ENCODE peak calls at places on chromosomes 1 and 21, in eight cellular contexts. One of them, this sample, is unnamed.

GRCh38 chr1:29752141-29752540 is 515.8 kb downstream of the PTPRU start:
- DNase-seq in BJ: no peak
- DNase-seq in WTC11: peak
- DNase-seq in GM23338: peak
- DNase-seq in nephron progenitor cell: peak
- DNase-seq in dorsolateral prefrontal cortex: no peak
- DNase-seq in heart left ventricle: no peak
- DNase-seq in fibroblast of mammary gland: no peak
- DNase-seq in this sample: peak

GRCh38 chr1:78617615-78618026 is 2.6 kb upstream of the IFI44L start:
- DNase-seq in BJ: peak
- DNase-seq in WTC11: peak
- DNase-seq in GM23338: peak
- DNase-seq in nephron progenitor cell: peak
- DNase-seq in dorsolateral prefrontal cortex: peak
- DNase-seq in heart left ventricle: peak
- DNase-seq in fibroblast of mammary gland: peak
- DNase-seq in this sample: no peak

GRCh38 chr1:180533571-180533987 is 25.2 kb upstream of the OVAAL start:
- DNase-seq in BJ: no peak
- DNase-seq in WTC11: peak
- DNase-seq in GM23338: peak
- DNase-seq in nephron progenitor cell: peak
- DNase-seq in dorsolateral prefrontal cortex: peak
- DNase-seq in heart left ventricle: peak
- DNase-seq in fibroblast of mammary gland: peak
- DNase-seq in this sample: no peak

GRCh38 chr1:178134061-178134460 is 40.2 kb downstream of the RASAL2 start:
- DNase-seq in BJ: no peak
- DNase-seq in WTC11: no peak
- DNase-seq in GM23338: no peak
- DNase-seq in nephron progenitor cell: no peak
- DNase-seq in dorsolateral prefrontal cortex: no peak
- DNase-seq in heart left ventricle: peak
- DNase-seq in fibroblast of mammary gland: peak
- DNase-seq in this sample: no peak

GRCh38 chr1:232897949-232898465 is 52.4 kb upstream of the NTPCR start:
- DNase-seq in BJ: no peak
- DNase-seq in WTC11: no peak
- DNase-seq in GM23338: no peak
- DNase-seq in nephron progenitor cell: no peak
- DNase-seq in dorsolateral prefrontal cortex: no peak
- DNase-seq in heart left ventricle: no peak
- DNase-seq in fibroblast of mammary gland: no peak
- DNase-seq in this sample: no peak

GRCh38 chr1:46653405-46653853 is 14.7 kb downstream of the ATPAF1 start:
- DNase-seq in BJ: peak
- DNase-seq in WTC11: no peak
- DNase-seq in GM23338: no peak
- DNase-seq in nephron progenitor cell: no peak
- DNase-seq in dorsolateral prefrontal cortex: no peak
- DNase-seq in heart left ventricle: no peak
- DNase-seq in fibroblast of mammary gland: peak
- DNase-seq in this sample: no peak

GRCh38 chr1:44200336-44200735 is 12.9 kb upstream of the DMAP1 start:
- DNase-seq in BJ: no peak
- DNase-seq in WTC11: no peak
- DNase-seq in GM23338: no peak
- DNase-seq in nephron progenitor cell: no peak
- DNase-seq in dorsolateral prefrontal cortex: no peak
- DNase-seq in heart left ventricle: no peak
- DNase-seq in fibroblast of mammary gland: no peak
- DNase-seq in this sample: peak

GRCh38 chr1:905071-905749 is 18.5 kb upstream of the SAMD11 start:
- DNase-seq in BJ: no peak
- DNase-seq in WTC11: peak
- DNase-seq in GM23338: peak
- DNase-seq in nephron progenitor cell: peak
- DNase-seq in dorsolateral prefrontal cortex: no peak
- DNase-seq in heart left ventricle: peak
- DNase-seq in fibroblast of mammary gland: no peak
- DNase-seq in this sample: peak

GRCh38 chr21:44846485-44847260 is 26.8 kb downstream of the PTTG1IP start:
- DNase-seq in BJ: no peak
- DNase-seq in WTC11: no peak
- DNase-seq in GM23338: no peak
- DNase-seq in nephron progenitor cell: no peak
- DNase-seq in dorsolateral prefrontal cortex: peak
- DNase-seq in heart left ventricle: peak
- DNase-seq in fibroblast of mammary gland: peak
- DNase-seq in this sample: no peak

GRCh38 chr1:8412183-8412831 is 94.4 kb downstream of the SLC45A1 start:
- DNase-seq in BJ: peak
- DNase-seq in WTC11: no peak
- DNase-seq in GM23338: no peak
- DNase-seq in nephron progenitor cell: no peak
- DNase-seq in dorsolateral prefrontal cortex: no peak
- DNase-seq in heart left ventricle: no peak
- DNase-seq in fibroblast of mammary gland: peak
- DNase-seq in this sample: no peak

GRCh38 chr21:37153935-37154350 is 80.9 kb downstream of the TTC3 start:
- DNase-seq in BJ: no peak
- DNase-seq in WTC11: no peak
- DNase-seq in GM23338: no peak
- DNase-seq in nephron progenitor cell: no peak
- DNase-seq in dorsolateral prefrontal cortex: no peak
- DNase-seq in heart left ventricle: peak
- DNase-seq in fibroblast of mammary gland: peak
- DNase-seq in this sample: no peak

GRCh38 chr21:37153193-37153934 is 80.3 kb downstream of the TTC3 start:
- DNase-seq in BJ: peak
- DNase-seq in WTC11: no peak
- DNase-seq in GM23338: no peak
- DNase-seq in nephron progenitor cell: no peak
- DNase-seq in dorsolateral prefrontal cortex: no peak
- DNase-seq in heart left ventricle: no peak
- DNase-seq in fibroblast of mammary gland: peak
- DNase-seq in this sample: no peak

GRCh38 chr21:37159053-37159776 is 86.2 kb downstream of the TTC3 start:
- DNase-seq in BJ: no peak
- DNase-seq in WTC11: no peak
- DNase-seq in GM23338: no peak
- DNase-seq in nephron progenitor cell: no peak
- DNase-seq in dorsolateral prefrontal cortex: no peak
- DNase-seq in heart left ventricle: no peak
- DNase-seq in fibroblast of mammary gland: no peak
- DNase-seq in this sample: no peak

GRCh38 chr21:37157938-37158337 is 84.9 kb downstream of the TTC3 start:
- DNase-seq in BJ: no peak
- DNase-seq in WTC11: no peak
- DNase-seq in GM23338: no peak
- DNase-seq in nephron progenitor cell: no peak
- DNase-seq in dorsolateral prefrontal cortex: no peak
- DNase-seq in heart left ventricle: no peak
- DNase-seq in fibroblast of mammary gland: no peak
- DNase-seq in this sample: no peak

DNA sequence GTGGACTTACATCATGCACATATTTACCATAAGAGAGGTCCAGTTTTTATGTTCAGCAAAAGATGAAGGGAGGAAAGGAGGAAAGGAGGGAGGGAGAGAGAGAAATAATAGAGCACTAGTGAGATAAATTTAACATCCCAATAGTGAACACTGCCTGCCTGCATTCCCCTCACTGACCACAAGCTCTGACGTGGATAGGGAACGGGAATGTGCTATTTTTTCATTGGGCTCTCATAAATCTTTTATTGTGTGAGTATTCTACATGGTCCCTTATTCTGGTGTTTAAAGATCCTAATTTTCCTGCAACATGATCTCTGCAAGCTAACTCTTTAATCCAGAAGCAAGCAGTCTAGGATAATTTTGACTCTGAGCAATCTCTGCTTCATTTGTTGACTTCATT is 82.2 kb downstream of the TTC3 start:
- DNase-seq in BJ: peak
- DNase-seq in WTC11: no peak
- DNase-seq in GM23338: peak
- DNase-seq in nephron progenitor cell: no peak
- DNase-seq in dorsolateral prefrontal cortex: no peak
- DNase-seq in heart left ventricle: no peak
- DNase-seq in fibroblast of mammary gland: no peak
- DNase-seq in this sample: no peak
- TF ChIP-seq CTCF in BJ: no peak
- TF ChIP-seq CTCF in WTC11: no peak
- TF ChIP-seq CTCF in GM23338: no peak
- TF ChIP-seq CTCF in nephron progenitor cell: no peak
- TF ChIP-seq CTCF in dorsolateral prefrontal cortex: no peak
- TF ChIP-seq CTCF in heart left ventricle: peak
- TF ChIP-seq CTCF in fibroblast of mammary gland: no peak
- TF ChIP-seq CTCF in this sample: no peak

DNA sequence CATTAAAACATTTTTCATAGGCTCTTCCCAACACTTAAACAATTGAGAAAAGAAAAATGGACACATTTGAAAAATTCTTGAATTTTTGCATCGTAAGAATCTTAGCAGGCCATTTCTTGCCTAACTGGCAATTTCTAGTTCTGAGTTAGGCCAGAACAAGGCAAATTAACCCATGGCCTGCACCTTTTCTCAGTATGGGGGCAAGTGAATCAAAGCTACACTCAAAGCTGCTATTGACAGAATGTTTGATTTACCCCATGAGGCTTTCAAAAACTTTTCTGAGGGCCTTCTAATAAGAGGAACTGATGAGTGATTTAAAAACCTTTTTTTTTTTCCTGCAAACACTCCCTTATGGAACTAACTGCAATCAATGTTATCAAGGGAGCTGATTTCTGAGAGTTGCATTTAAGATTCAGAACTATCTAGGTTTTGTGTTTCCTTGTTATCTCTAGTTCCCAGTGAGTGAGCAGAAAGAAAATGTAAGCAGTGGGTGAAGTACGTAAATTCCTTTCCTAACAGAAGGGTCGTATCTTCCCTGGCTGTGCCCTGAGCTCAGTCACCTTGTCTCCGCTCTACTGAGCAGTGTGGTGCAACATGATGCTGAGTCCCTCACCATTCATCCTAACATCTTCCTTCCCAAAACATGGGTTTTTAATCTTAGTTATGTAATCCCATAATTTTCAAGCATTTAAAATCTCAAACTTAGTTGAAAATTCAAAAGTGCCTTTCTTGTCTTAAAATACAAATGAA is 353.7 kb downstream of the DPYD start:
- DNase-seq in BJ: no peak
- DNase-seq in WTC11: no peak
- DNase-seq in GM23338: peak
- DNase-seq in nephron progenitor cell: peak
- DNase-seq in dorsolateral prefrontal cortex: no peak
- DNase-seq in heart left ventricle: no peak
- DNase-seq in fibroblast of mammary gland: no peak
- DNase-seq in this sample: no peak
- TF ChIP-seq CTCF in BJ: no peak
- TF ChIP-seq CTCF in WTC11: no peak
- TF ChIP-seq CTCF in GM23338: no peak
- TF ChIP-seq CTCF in nephron progenitor cell: no peak
- TF ChIP-seq CTCF in dorsolateral prefrontal cortex: no peak
- TF ChIP-seq CTCF in heart left ventricle: no peak
- TF ChIP-seq CTCF in fibroblast of mammary gland: no peak
- TF ChIP-seq CTCF in this sample: no peak

GRCh38 chr1:42334240-42335049 is 590 bp downstream of the FOXJ3 start:
- DNase-seq in BJ: no peak
- DNase-seq in WTC11: peak
- DNase-seq in GM23338: peak
- DNase-seq in nephron progenitor cell: no peak
- DNase-seq in dorsolateral prefrontal cortex: peak
- DNase-seq in heart left ventricle: peak
- DNase-seq in fibroblast of mammary gland: peak
- DNase-seq in this sample: no peak
- TF ChIP-seq CTCF in BJ: peak
- TF ChIP-seq CTCF in WTC11: no peak
- TF ChIP-seq CTCF in GM23338: peak
- TF ChIP-seq CTCF in nephron progenitor cell: no peak
- TF ChIP-seq CTCF in dorsolateral prefrontal cortex: no peak
- TF ChIP-seq CTCF in heart left ventricle: no peak
- TF ChIP-seq CTCF in fibroblast of mammary gland: peak
- TF ChIP-seq CTCF in this sample: peak

DNA sequence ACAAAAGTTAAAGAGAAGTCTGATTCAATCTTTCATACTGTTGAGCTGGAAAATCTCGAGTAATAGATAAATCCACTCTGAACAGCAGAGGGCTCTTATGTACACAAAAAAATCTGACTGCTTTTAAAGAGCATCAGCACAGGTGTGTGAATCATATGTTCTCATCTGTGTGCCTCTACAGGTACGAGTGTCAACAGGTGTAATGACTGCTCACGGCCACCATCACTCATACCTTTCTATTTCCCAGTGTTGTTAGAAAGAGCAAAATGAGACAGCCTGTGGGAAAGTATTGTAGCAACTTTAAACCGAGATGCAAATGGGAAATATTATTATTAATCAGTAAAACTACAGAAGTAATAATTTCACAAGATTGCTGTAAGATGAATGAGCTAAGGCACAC is 49.0 kb upstream of the SCAF4 start:
- DNase-seq in BJ: no peak
- DNase-seq in WTC11: no peak
- DNase-seq in GM23338: peak
- DNase-seq in nephron progenitor cell: no peak
- DNase-seq in dorsolateral prefrontal cortex: no peak
- DNase-seq in heart left ventricle: no peak
- DNase-seq in fibroblast of mammary gland: no peak
- DNase-seq in this sample: no peak
- TF ChIP-seq CTCF in BJ: no peak
- TF ChIP-seq CTCF in WTC11: no peak
- TF ChIP-seq CTCF in GM23338: peak
- TF ChIP-seq CTCF in nephron progenitor cell: no peak
- TF ChIP-seq CTCF in dorsolateral prefrontal cortex: peak
- TF ChIP-seq CTCF in heart left ventricle: no peak
- TF ChIP-seq CTCF in fibroblast of mammary gland: no peak
- TF ChIP-seq CTCF in this sample: peak

This sample was measured in osteocyte.